ENCODE peak calls at places on chromosome 2, in seven cellular contexts. Z, D, J, A, O, M and L are unnamed samples.

GRCh38 chr2:235378261-235378660 is 115.6 kb upstream of the AGAP1 start:
- DNase-seq in Z (peak; percentile 38), D (peak; percentile 30), J (no peak), A (peak; percentile 42), O (no peak), M (no peak), L (no peak)

GRCh38 chr2:100655446-100655845 is 92.7 kb downstream of the PDCL3 start:
- DNase-seq in Z (no peak), D (no peak), J (no peak), A (no peak), O (no peak), M (no peak), L (no peak)

GRCh38 chr2:58354230-58354629 is 113.1 kb upstream of the FANCL start:
- DNase-seq in Z (no peak), D (no peak), J (no peak), A (no peak), O (no peak), M (no peak), L (no peak)

GRCh38 chr2:116510117-116510671 is 1304.3 kb upstream of the DDX18 start:
- DNase-seq in Z (no peak), D (peak; percentile 10), J (no peak), A (peak; percentile 22), O (no peak), M (no peak), L (no peak)

GRCh38 chr2:186349508-186349907 is 136.6 kb upstream of the ZC3H15 start:
- DNase-seq in Z (no peak), D (peak; percentile 45), J (no peak), A (peak; percentile 94), O (no peak), M (no peak), L (no peak)

GRCh38 chr2:237447496-237447895 is 33.5 kb upstream of the COL6A3 start:
- DNase-seq in Z (no peak), D (no peak), J (no peak), A (no peak), O (no peak), M (no peak), L (no peak)

GRCh38 chr2:84705858-84706257 is 175.0 kb downstream of the TRABD2A start:
- DNase-seq in Z (no peak), D (no peak), J (no peak), A (no peak), O (no peak), M (no peak), L (no peak)

GRCh38 chr2:97713296-97714083 is at the start of gene ZAP70:
- DNase-seq in Z (no peak), D (no peak), J (no peak), A (no peak), O (no peak), M (peak; percentile 79), L (no peak)

GRCh38 chr2:10257500-10258147 is 45.1 kb upstream of the HPCAL1 start:
- DNase-seq in Z (peak; percentile 1), D (no peak), J (no peak), A (no peak), O (no peak), M (peak; percentile 22), L (no peak)

GRCh38 chr2:220956429-220956828 is 615.7 kb downstream of the EPHA4 start:
- DNase-seq in Z (no peak), D (no peak), J (no peak), A (no peak), O (no peak), M (no peak), L (no peak)

GRCh38 chr2:72144746-72145657 is 2.7 kb downstream of the CYP26B1 start:
- DNase-seq in Z (peak; percentile 51), D (peak; percentile 62), J (peak; percentile 59), A (no peak), O (peak; percentile 54), M (peak; percentile 42), L (peak; percentile 86)

GRCh38 chr2:44801676-44802408 is 139.7 kb upstream of the SIX3 start:
- DNase-seq in Z (no peak), D (no peak), J (no peak), A (no peak), O (no peak), M (no peak), L (no peak)

GRCh38 chr2:204890680-204891079 is 345.4 kb downstream of the PARD3B start:
- DNase-seq in Z (no peak), D (no peak), J (no peak), A (no peak), O (no peak), M (no peak), L (no peak)

GRCh38 chr2:113263546-113263945 is 15.2 kb downstream of the PAX8 start:
- DNase-seq in Z (no peak), D (no peak), J (no peak), A (no peak), O (no peak), M (no peak), L (no peak)

GRCh38 chr2:64487256-64488049 is 33.5 kb downstream of the LGALSL start:
- DNase-seq in Z (peak; percentile 10), D (no peak), J (no peak), A (no peak), O (no peak), M (no peak), L (no peak)

GRCh38 chr2:14220101-14220500 is 412.4 kb upstream of the LRATD1 start:
- DNase-seq in Z (no peak), D (no peak), J (no peak), A (peak; percentile 64), O (no peak), M (no peak), L (no peak)

DNA sequence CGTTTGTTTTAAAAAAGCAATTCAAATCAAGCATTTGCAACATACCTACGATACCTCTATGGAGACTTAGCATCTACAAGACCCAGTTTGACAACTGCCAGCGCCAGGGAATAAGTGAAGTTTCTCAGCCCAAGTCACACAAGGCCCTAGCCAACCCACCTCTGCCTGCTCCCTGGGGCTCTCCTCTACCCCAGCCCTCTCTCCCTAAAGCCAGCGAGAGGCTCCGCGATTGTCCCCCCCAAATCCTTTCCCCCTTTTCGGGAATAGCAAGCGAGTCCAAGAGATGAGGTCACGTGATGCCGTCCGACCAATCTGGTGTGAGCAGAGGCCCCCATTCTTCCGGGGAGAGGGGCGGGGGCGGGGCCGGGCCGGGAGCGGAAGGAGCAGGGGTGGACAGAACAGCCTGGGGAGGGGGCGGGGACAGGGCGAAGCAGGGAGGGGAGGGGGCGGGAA is 102.2 kb upstream of the RAB6C start:
- DNase-seq in Z (peak; percentile 96), D (peak; percentile 95), J (peak; percentile 95), A (peak; percentile 51), O (peak; percentile 94), M (peak; percentile 92), L (peak; percentile 97)
- H3K4me3 ChIP-seq in Z (peak overlapping the region; percentile 58), D (peak overlapping the region; percentile 72), J (peak overlapping the region; percentile 52), A (peak overlapping the region; percentile 63), O (peak overlapping the region; percentile 78), M (peak overlapping the region; percentile 85), L (peak overlapping the region; percentile 91)

GRCh38 chr2:218292700-218293014 is 354 bp upstream of the TMBIM1 start:
- DNase-seq in Z (no peak), D (no peak), J (no peak), A (no peak), O (no peak), M (no peak), L (no peak)

GRCh38 chr2:218289639-218290315 is 2.5 kb downstream of the TMBIM1 start:
- DNase-seq in Z (peak; percentile 61), D (no peak), J (peak; percentile 68), A (peak; percentile 82), O (no peak), M (no peak), L (peak; percentile 24)

GRCh38 chr2:218291934-218292699 is at the start of gene TMBIM1:
- DNase-seq in Z (peak; percentile 88), D (peak; percentile 86), J (peak; percentile 74), A (no peak), O (peak; percentile 88), M (peak; percentile 83), L (peak; percentile 94)

GRCh38 chr2:218291318-218291933 is 877 bp downstream of the TMBIM1 start:
- DNase-seq in Z (no peak), D (no peak), J (no peak), A (no peak), O (no peak), M (no peak), L (peak; percentile 57)

DNA sequence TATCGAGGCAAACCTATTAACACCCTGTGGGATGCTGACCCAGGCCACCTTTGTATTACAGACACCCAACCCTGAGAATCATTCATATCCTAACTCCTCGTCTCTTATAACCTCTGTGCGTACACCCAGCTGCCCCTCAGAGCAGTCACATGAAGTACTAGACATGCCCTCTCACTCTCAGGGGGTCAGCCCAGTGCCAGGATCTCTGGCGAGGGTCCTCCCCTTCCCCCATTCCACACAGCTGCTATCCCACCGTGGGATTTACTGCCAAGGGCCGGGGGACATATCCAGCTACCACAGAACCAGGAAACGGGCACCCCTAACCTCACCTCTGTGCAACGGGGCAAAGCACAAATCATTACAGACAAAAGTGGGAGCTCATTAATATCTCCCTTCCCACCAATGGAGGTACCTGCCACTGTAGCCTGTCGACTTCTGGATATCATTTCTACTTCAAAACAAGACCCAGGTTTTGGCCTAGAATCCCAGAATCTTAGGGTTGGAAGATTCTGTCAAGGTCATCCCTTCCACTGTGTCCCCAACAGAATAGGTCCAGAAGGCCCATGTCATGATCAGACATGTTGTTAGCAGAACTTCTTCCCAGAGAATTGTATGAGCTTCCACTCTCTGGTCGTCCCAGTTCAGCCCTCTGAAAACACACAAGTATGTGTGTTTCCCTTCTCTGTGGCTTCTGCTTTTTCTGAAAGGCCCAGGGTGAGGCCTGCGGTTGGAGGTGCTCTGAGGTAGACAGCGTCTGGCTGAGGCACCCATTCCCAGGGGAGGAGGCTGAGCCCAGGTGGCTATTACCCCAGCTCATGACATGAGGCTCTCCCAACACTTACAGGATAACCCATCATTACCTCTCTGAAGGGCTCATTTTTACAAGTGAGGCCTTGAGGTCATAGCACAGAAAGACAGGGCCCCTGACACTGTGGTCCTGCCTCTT is 1.7 kb downstream of the TMBIM1 start:
- DNase-seq in Z (no peak), D (no peak), J (no peak), A (no peak), O (no peak), M (peak; percentile 74), L (no peak)
- H3K4me3 ChIP-seq in Z (no peak overlapping the region), D (no peak overlapping the region), J (peak overlapping the region; percentile 83), A (peak overlapping the region; percentile 92), O (peak overlapping the region; percentile 93), M (peak overlapping the region; percentile 83), L (peak overlapping the region; percentile 48)

GRCh38 chr2:219688560-219689445 is 61.4 kb downstream of the SLC4A3 start:
- DNase-seq in Z (no peak), D (no peak), J (no peak), A (peak; percentile 93), O (no peak), M (no peak), L (peak; percentile 65)

GRCh38 chr2:219689676-219690628 is 62.5 kb downstream of the SLC4A3 start:
- DNase-seq in Z (peak; percentile 62), D (peak; percentile 72), J (peak; percentile 66), A (peak; percentile 76), O (no peak), M (no peak), L (no peak)

GRCh38 chr2:219687266-219687665 is 59.8 kb downstream of the SLC4A3 start:
- DNase-seq in Z (no peak), D (peak; percentile 31), J (no peak), A (no peak), O (no peak), M (no peak), L (no peak)

GRCh38 chr2:219684721-219685689 is 57.6 kb downstream of the SLC4A3 start:
- DNase-seq in Z (peak; percentile 81), D (peak; percentile 84), J (peak; percentile 52), A (peak; percentile 93), O (peak; percentile 58), M (no peak), L (peak; percentile 81)

GRCh38 chr2:219687882-219688559 is 60.6 kb downstream of the SLC4A3 start:
- DNase-seq in Z (peak; percentile 20), D (no peak), J (no peak), A (peak; percentile 84), O (no peak), M (no peak), L (no peak)
- H3K4me3 ChIP-seq in Z (no peak overlapping the region), D (no peak overlapping the region), J (no peak overlapping the region), A (no peak overlapping the region), O (no peak overlapping the region), M (no peak overlapping the region), L (no peak overlapping the region)

GRCh38 chr2:85997016-85997970 is 108.4 kb downstream of the POLR1A start:
- DNase-seq in Z (no peak), D (no peak), J (peak; percentile 47), A (no peak), O (peak; percentile 54), M (no peak), L (peak; percentile 69)
- H3K4me3 ChIP-seq in Z (no peak overlapping the region), D (no peak overlapping the region), J (no peak overlapping the region), A (no peak overlapping the region), O (no peak overlapping the region), M (no peak overlapping the region), L (no peak overlapping the region)